ENCODE peak calls at places on chromosomes 3 and 15, in six cellular contexts. H is epithelial cell of esophagus, G is GM12865, I is A549, X is progenitor cell of endocrine pancreas, A is left ventricle myocardium inferior. U is an unnamed sample.

GRCh38 chr15:87267798-87268197 is 988.7 kb downstream of the NTRK3 start:
- DNase-seq in X (no peak), H (peak), A (no peak), I (no peak), G (no peak), U (no peak)

GRCh38 chr3:183099838-183100204 is 525 bp upstream of the MCCC1 start:
- DNase-seq in G (no peak), A (no peak), X (no peak), H (no peak), I (no peak), U (no peak)

GRCh38 chr15:36936652-36937051 is 163.7 kb downstream of the MEIS2 start:
- DNase-seq in H (no peak), G (no peak), X (no peak), I (no peak), A (no peak), U (no peak)

GRCh38 chr3:157282261-157283191 is 122.6 kb upstream of the CCNL1 start:
- DNase-seq in I (no peak), G (no peak), H (peak), X (no peak), A (no peak), U (no peak)

GRCh38 chr3:25033407-25034029 is 394.5 kb upstream of the RARB start:
- DNase-seq in I (peak), G (peak), H (peak), X (peak), A (peak), U (peak)

GRCh38 chr3:48692551-48692950 is 6.8 kb upstream of the NCKIPSD start:
- DNase-seq in G (no peak), X (no peak), A (no peak), H (peak), I (no peak), U (no peak)

GRCh38 chr3:83928391-83928790 is 1030.4 kb upstream of the CADM2 start:
- DNase-seq in G (peak), I (peak), X (no peak), H (peak), A (no peak), U (peak)

GRCh38 chr3:50430950-50431435 is 71.7 kb upstream of the TMEM115 start:
- DNase-seq in I (no peak), X (no peak), G (no peak), A (no peak), H (no peak), U (no peak)

GRCh38 chr3:11655188-11655928 is 11.6 kb upstream of the VGLL4 start:
- DNase-seq in G (peak), X (no peak), H (no peak), A (no peak), I (peak), U (no peak)

GRCh38 chr3:67009716-67010115 is 11.6 kb downstream of the KBTBD8 start:
- DNase-seq in X (no peak), H (no peak), I (no peak), A (no peak), G (no peak), U (no peak)

GRCh38 chr3:136818851-136819783 is at the start of gene SLC35G2:
- DNase-seq in X (peak), H (peak), G (peak), I (peak), A (peak), U (peak)

GRCh38 chr3:162863579-162863978 is 1367.0 kb downstream of the OTOL1 start:
- DNase-seq in G (no peak), X (no peak), I (no peak), H (no peak), A (no peak), U (no peak)

GRCh38 chr3:54771050-54771449 is 156.8 kb downstream of the LRTM1 start:
- DNase-seq in A (no peak), H (no peak), X (no peak), G (no peak), I (no peak), U (no peak)

GRCh38 chr3:116285781-116286180 is 159.5 kb downstream of the LSAMP start:
- DNase-seq in G (no peak), I (no peak), H (no peak), A (no peak), X (no peak), U (no peak)

GRCh38 chr15:58758141-58758540 is 8.6 kb upstream of the ADAM10 start:
- DNase-seq in A (no peak), X (no peak), G (peak), H (peak), I (peak), U (no peak)

GRCh38 chr3:45187597-45188210 is 38.4 kb downstream of the TMEM158 start:
- DNase-seq in X (no peak), G (peak), I (no peak), H (peak), A (no peak), U (no peak)

GRCh38 chr3:198071602-198072285 is 111.7 kb downstream of the LMLN start:
- DNase-seq in I (peak), X (no peak), H (peak), A (no peak), G (peak), U (peak)

GRCh38 chr3:48130321-48130881 is 57.8 kb downstream of the CDC25A start:
- DNase-seq in I (no peak), H (no peak), X (no peak), G (no peak), A (peak), U (no peak)

GRCh38 chr3:77460326-77460725 is 420.4 kb downstream of the ROBO2 start:
- DNase-seq in G (no peak), H (no peak), I (no peak), A (no peak), X (no peak), U (no peak)

GRCh38 chr3:191238321-191238817 is 39.3 kb downstream of the OSTN start:
- DNase-seq in G (no peak), A (no peak), X (no peak), H (peak), I (peak), U (no peak)

GRCh38 chr15:48440084-48440483 is 108.9 kb downstream of the DUT start:
- DNase-seq in X (no peak), A (peak), H (no peak), I (no peak), G (no peak), U (no peak)

DNA sequence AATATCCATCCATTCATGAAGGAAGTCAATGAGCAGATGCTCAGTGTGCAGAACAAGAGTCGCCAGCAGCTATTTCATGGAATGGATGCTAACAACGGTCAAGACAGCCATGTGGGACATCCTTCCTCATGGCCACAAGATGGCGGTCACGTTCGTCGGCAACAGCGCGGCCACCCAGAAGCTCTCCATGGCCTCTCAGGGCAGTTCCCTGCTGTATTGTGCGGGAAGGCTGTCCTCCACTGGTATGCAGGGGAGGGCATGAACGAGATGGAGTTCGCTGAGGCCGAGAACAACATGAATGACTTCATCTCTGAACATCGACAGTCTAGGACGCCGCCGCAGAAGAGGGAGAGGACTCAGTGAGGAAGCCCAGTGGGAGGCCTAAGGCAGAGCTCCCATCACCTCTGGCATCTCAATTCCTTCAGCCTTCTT is 208.3 kb downstream of the TJP1 start:
- DNase-seq in A (no peak), I (peak), H (peak), G (peak), X (no peak), U (no peak)
- TF ChIP-seq CTCF in A (no peak), I (peak), H (peak), G (peak), X (peak), U (no peak)

GRCh38 chr15:49901867-49902775 is 216.9 kb downstream of the ATP8B4 start:
- DNase-seq in A (no peak), I (peak), H (peak), X (no peak), G (no peak), U (no peak)
- TF ChIP-seq CTCF in A (peak), I (peak), H (peak), X (no peak), G (no peak), U (no peak)

DNA sequence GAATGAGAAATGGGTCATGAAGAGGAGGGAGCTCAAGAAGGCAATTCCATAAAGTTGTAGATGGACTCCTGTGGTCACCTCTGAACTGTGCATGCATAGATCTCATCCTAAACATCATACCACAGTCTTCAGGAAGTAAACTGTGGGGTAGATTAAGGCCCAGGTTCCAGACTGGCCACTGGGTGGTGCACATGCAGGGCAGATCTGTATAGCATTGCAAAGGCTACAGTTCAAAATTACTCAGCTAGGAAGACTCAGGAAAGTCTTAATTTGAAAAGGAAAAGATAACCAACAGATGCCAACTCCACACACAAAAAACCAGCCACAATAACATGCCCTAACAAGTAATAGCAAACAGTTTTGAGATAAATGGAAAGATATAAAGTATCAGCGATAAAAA is 20.3 kb downstream of the KY start:
- DNase-seq in G (no peak), A (no peak), H (peak), I (no peak), X (peak), U (no peak)
- TF ChIP-seq CTCF in G (peak), A (no peak), H (peak), I (no peak), X (peak), U (no peak)

GRCh38 chr3:132805071-132805470 is 82.9 kb upstream of the NPHP3 start:
- DNase-seq in I (no peak), G (no peak), H (no peak), X (no peak), A (no peak), U (no peak)

GRCh38 chr3:132804498-132804897 is 82.3 kb upstream of the NPHP3 start:
- DNase-seq in A (no peak), H (peak), I (no peak), X (no peak), G (no peak), U (no peak)

GRCh38 chr3:132800958-132801357 is 78.7 kb upstream of the NPHP3 start:
- DNase-seq in H (no peak), X (no peak), G (no peak), I (no peak), A (no peak), U (no peak)

GRCh38 chr3:132803889-132804288 is 81.7 kb upstream of the NPHP3 start:
- DNase-seq in H (no peak), X (no peak), I (no peak), A (no peak), G (no peak), U (peak)
- TF ChIP-seq CTCF in H (no peak), X (peak), I (no peak), A (no peak), G (no peak), U (no peak)

GRCh38 chr3:179666436-179667035 is 13.7 kb downstream of the USP13 start:
- DNase-seq in H (no peak), G (no peak), A (peak), X (no peak), I (no peak), U (no peak)
- TF ChIP-seq CTCF in H (no peak), G (no peak), A (no peak), X (no peak), I (no peak), U (no peak)

DNA sequence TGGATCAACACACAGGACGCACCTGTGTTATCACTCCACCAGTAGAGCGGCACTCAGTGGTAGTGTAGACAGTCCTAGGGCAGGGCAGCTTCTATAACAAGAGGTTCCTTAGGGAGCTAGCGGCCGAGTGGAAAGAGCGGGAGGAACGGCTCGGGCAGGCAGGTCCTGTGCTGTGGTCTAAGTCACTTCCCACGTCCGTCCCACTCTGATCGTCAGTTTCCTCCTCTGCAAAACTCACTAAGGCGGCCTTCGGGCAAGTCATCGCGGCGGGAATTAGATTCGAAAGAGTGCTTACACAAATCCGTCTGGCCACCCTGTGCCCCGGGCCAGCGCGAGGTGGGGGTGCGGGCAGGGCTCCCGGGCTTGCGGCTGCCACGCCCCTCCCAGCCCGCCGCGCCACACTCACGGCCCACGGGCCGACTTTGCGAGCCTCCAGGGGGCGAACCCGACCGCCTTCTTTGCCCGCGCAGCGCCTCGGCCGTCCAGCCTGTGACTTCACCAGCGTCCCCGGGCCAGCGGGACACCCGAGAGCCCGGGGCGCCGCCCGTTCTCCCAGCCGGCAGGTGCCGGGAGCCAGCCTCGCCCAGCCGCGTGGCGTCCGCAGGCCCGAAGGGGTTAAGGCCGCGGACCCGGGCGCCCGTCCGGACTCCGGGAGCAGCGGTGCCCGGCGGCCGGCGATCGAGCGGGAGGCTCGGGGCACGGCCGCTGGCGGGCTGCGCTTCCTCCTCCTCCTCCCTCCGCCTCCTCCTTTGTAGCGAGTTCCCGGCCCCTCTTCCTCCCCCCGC is 426 bp upstream of the CORO2B start:
- DNase-seq in A (peak), H (peak), G (no peak), X (peak), I (peak), U (peak)
- TF ChIP-seq CTCF in A (peak), H (peak), G (no peak), X (peak), I (peak), U (peak)

GRCh38 chr3:26368312-26368711 is 254.3 kb upstream of the LRRC3B start:
- DNase-seq in A (no peak), H (no peak), X (no peak), I (no peak), G (no peak), U (no peak)

GRCh38 chr3:26365706-26366105 is 256.9 kb upstream of the LRRC3B start:
- DNase-seq in X (no peak), I (no peak), G (no peak), A (no peak), H (peak), U (no peak)

GRCh38 chr3:26369133-26369532 is 253.4 kb upstream of the LRRC3B start:
- DNase-seq in I (peak), G (no peak), X (no peak), H (peak), A (no peak), U (no peak)
- TF ChIP-seq CTCF in I (no peak), G (no peak), X (no peak), H (no peak), A (no peak), U (no peak)

DNA sequence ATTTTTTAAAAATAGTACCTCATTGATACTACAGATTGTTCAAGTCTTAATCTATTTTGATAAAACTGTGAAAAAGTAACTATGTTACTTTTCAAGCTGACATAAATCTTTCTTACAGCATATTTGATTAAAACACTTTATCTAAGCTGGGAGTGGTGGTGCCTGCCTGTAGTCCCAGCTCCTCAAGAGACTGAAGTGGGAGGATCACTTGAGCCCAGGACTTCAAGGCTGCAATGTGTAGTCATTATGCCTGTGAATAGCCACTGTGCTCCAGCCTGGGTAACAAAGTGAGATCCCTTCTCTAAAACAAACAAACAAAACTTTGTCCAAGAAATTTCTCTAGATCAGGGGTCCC is 59.6 kb upstream of the NEDD4 start:
- DNase-seq in X (no peak), G (no peak), A (no peak), H (no peak), I (no peak), U (no peak)
- TF ChIP-seq CTCF in X (no peak), G (no peak), A (no peak), H (no peak), I (no peak), U (no peak)

GRCh38 chr15:85314653-85315052 is 65.8 kb upstream of the AKAP13 start:
- DNase-seq in X (no peak), A (no peak), G (no peak), H (peak), I (no peak), U (no peak)

GRCh38 chr15:85318048-85318731 is 62.2 kb upstream of the AKAP13 start:
- DNase-seq in I (peak), H (peak), X (no peak), A (no peak), G (peak), U (no peak)

GRCh38 chr15:85314139-85314538 is 66.3 kb upstream of the AKAP13 start:
- DNase-seq in H (no peak), A (no peak), I (no peak), X (no peak), G (no peak), U (no peak)

GRCh38 chr15:85316244-85316934 is 64.0 kb upstream of the AKAP13 start:
- DNase-seq in A (no peak), H (no peak), I (peak), X (no peak), G (peak), U (no peak)

DNA sequence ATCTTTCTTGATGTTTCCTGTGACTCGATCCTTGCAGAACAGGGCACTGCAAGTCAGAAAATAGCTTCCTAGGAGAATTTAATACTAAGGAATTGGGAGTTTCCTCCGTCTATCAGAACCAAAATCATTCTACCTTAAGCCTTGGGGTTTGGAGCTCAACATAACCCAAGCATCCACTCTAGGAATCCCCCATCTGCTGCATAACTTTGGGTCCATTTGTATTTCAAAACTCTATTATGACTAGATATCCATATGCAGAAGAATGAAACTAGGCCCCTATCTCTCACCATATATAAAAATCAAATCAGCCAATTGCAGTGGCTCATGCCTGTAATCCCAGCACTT is 61.7 kb upstream of the AKAP13 start:
- DNase-seq in G (no peak), I (no peak), H (no peak), A (no peak), X (no peak), U (no peak)
- TF ChIP-seq CTCF in G (no peak), I (no peak), H (no peak), A (no peak), X (no peak), U (no peak)

U was measured in endothelial cell.